ENCODE peak calls at places on chromosomes 2 and 18, in eight cellular contexts. A is fibroblast of lung; U is tibial artery; K is body of pancreas; J is naive thymus-derived CD4-positive, alpha-beta T cell; N is spleen; W is HL-60; Q is vagina. O is an unnamed sample.

GRCh38 chr18:61034581-61034980 is 298.6 kb upstream of the CDH20 start:
- DNase-seq in A (no peak), U (no peak), K (no peak), J (no peak), N (no peak), W (no peak), Q (no peak), O (no peak)

GRCh38 chr2:104476563-104476988 is 377.3 kb upstream of the POU3F3 start:
- DNase-seq in A (no peak), U (no peak), K (no peak), J (no peak), N (no peak), W (no peak), Q (no peak), O (no peak)

GRCh38 chr2:181683518-181684453 is 3.5 kb upstream of the NEUROD1 start:
- DNase-seq in A (no peak), U (no peak), K (peak; percentile 22), J (no peak), N (no peak), W (no peak), Q (no peak), O (no peak)

GRCh38 chr2:110865188-110865587 is 132.8 kb downstream of the ACOXL start:
- DNase-seq in A (peak; percentile 55), U (no peak), K (no peak), J (no peak), N (no peak), W (no peak), Q (no peak), O (no peak)

GRCh38 chr2:120346034-120346666 is at the start of gene INHBB:
- DNase-seq in A (no peak), U (no peak), K (peak; percentile 31), J (no peak), N (peak; percentile 84), W (no peak), Q (no peak), O (peak; percentile 47)

GRCh38 chr2:156653670-156654069 is 217.5 kb downstream of the GPD2 start:
- DNase-seq in A (peak; percentile 8), U (no peak), K (no peak), J (no peak), N (no peak), W (no peak), Q (no peak), O (no peak)

GRCh38 chr2:176772816-176773215 is 439.8 kb upstream of the HNRNPA3 start:
- DNase-seq in A (no peak), U (no peak), K (no peak), J (no peak), N (no peak), W (no peak), Q (no peak), O (no peak)

GRCh38 chr2:26212011-26212410 is 32.4 kb downstream of the HADHA start:
- DNase-seq in A (no peak), U (no peak), K (no peak), J (no peak), N (no peak), W (no peak), Q (no peak), O (no peak)

GRCh38 chr2:28507806-28508764 is 12.2 kb downstream of the PLB1 start:
- DNase-seq in A (no peak), U (no peak), K (peak; percentile 54), J (no peak), N (no peak), W (no peak), Q (no peak), O (peak; percentile 83)

GRCh38 chr2:239865059-239865639 is 160.0 kb downstream of the NDUFA10 start:
- DNase-seq in A (no peak), U (no peak), K (no peak), J (no peak), N (no peak), W (no peak), Q (no peak), O (no peak)

GRCh38 chr2:232410238-232410900 is 3.7 kb downstream of the ALPG start:
- DNase-seq in A (no peak), U (no peak), K (no peak), J (no peak), N (no peak), W (no peak), Q (no peak), O (no peak)

GRCh38 chr2:207970138-207970824 is 55.0 kb downstream of the PLEKHM3 start:
- DNase-seq in A (no peak), U (no peak), K (no peak), J (no peak), N (no peak), W (no peak), Q (no peak), O (no peak)

DNA sequence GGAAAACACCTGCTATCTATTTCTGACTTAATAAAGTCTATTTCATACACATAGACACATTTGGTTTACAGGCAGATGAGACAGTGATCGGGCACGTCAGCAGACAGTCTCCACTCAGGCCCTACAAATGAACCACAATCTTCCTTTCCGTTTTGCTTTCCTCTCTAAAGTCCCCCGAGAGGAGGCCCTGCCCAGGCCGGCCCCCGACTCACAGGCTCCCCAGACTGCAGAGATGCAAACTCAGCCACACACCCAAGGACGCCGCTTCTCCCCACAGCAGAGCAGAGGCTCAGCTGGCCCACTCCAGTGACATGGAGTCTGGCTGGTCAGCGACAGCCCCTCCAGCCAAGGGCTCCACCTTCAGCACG is 9.3 kb upstream of the MTERF4 start:
- DNase-seq in A (no peak), U (no peak), K (no peak), J (no peak), N (no peak), W (no peak), Q (no peak), O (no peak)
- H3K4me3 ChIP-seq in A (no peak overlapping the region), U (no peak overlapping the region), K (no peak overlapping the region), J (peak overlapping the region; percentile 56), N (peak overlapping the region; percentile 2), W (no peak overlapping the region), Q (no peak overlapping the region), O (no peak overlapping the region)

DNA sequence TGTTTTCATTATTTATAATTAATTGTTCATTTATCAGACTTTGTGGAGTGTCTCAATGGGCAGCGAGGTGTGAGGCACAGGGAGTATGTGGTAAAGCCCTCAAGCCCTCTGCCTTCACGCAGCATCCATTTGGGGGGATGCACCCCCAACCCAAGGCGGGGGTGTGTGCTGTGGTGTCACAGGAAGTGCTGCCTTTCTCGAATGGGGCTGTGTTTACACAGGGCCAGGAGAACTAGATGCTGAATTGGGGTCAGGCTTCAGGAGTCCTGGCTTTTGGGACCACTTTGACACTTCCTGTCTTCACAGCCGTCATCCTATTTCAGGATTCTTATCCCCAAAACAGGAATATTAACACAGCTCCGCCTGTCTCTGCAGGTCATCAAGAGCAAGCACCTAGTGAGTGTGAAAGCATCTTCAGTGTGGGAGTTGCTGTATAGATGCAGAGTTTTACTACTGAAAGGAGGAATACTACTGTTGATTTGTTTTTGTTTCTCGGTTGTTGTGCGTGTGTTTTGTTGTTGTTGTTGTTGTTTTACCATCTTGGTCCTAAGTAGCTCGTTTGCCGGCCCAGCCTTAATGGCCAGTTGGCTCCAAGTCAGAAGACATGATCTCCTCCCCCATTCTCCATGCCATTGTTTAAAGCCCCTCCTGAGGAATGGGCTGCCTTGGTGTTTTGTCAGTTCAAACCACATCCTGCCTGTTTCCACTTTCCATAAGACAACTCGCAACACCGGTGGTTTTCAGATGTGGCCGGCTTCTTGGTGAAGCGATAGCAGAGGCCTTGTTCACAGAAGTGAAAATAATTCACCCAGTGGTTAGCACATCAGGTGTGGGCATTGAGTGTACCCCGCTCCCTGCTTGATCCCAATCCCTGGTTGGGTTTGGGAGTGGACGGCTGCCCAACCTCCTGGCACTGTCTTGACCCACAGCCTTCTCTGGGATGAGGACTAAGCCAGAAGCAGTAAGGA is 221.3 kb downstream of the BCL2 start:
- DNase-seq in A (no peak), U (no peak), K (no peak), J (peak; percentile 69), N (no peak), W (peak; percentile 94), Q (peak; percentile 72), O (no peak)
- H3K4me3 ChIP-seq in A (no peak overlapping the region), U (no peak overlapping the region), K (no peak overlapping the region), J (peak overlapping the region; percentile 11), N (no peak overlapping the region), W (no peak overlapping the region), Q (no peak overlapping the region), O (no peak overlapping the region)

DNA sequence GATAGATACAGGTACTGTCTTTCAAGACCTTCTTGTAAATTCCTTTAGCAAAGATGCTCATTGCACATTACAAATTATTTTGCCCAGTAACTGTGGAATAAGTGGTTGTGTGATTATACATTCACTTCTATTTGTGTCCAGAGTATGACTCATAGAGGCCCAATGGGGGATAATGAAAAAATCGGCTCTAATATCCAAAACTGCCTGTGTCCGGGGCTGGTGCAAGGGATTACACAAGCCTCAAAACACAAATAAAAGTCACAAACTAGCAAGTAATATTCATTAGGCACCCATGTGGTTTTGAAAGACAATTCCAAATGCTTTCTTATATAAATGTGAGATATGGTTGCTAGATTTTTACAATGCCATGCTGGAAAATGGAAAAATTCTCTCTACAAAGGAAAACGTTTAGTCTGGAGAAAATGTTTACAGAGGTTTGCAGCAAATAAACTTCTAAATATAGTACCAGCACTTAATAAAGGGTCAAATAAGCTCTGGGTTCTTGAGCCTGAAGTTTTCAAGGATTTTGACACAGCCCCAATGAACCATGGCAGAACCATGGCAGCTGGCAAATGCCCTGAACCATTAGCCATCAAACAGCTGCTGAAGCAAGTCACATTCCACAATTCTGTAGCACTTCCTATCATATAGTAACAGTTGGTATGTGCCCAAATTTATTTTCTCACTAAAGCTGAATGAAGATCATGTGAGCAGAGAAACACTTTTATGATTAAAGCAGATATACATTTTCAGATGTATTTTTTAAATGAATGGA is 40.5 kb downstream of the IRS1 start:
- DNase-seq in A (peak; percentile 94), U (peak; percentile 55), K (no peak), J (no peak), N (no peak), W (no peak), Q (no peak), O (peak; percentile 47)
- H3K4me3 ChIP-seq in A (peak overlapping the region; percentile 22), U (no peak overlapping the region), K (no peak overlapping the region), J (no peak overlapping the region), N (no peak overlapping the region), W (no peak overlapping the region), Q (no peak overlapping the region), O (no peak overlapping the region)

GRCh38 chr2:127014224-127014623 is 92.7 kb downstream of the BIN1 start:
- DNase-seq in A (no peak), U (no peak), K (no peak), J (no peak), N (no peak), W (no peak), Q (peak; percentile 87), O (no peak)

GRCh38 chr2:127011796-127012195 is 95.2 kb downstream of the BIN1 start:
- DNase-seq in A (no peak), U (no peak), K (no peak), J (no peak), N (no peak), W (no peak), Q (peak; percentile 80), O (no peak)

GRCh38 chr2:127011136-127011740 is 95.7 kb downstream of the BIN1 start:
- DNase-seq in A (no peak), U (no peak), K (no peak), J (no peak), N (no peak), W (no peak), Q (peak; percentile 82), O (no peak)

GRCh38 chr2:127012868-127013267 is 94.1 kb downstream of the BIN1 start:
- DNase-seq in A (peak; percentile 31), U (no peak), K (no peak), J (no peak), N (no peak), W (no peak), Q (peak; percentile 81), O (no peak)

DNA sequence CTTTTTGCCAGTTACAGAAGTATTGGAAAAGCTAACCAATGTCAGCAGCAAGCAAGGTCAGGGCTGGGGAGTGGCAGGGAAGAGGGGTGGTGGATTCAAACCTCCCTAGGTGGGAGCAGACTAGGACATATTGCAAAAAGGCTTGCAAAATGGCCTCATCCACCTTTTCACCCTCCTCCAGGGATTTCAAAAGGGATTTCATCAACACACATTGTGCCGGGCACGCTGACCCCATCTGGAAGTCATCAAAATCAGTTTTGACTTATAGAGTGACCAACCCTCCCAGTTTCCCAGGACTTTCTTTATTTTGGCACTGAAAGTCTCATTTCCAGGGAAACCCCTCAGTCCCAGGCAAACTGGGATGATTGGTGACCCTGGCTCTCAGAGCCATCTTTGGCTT is 94.7 kb downstream of the BIN1 start:
- DNase-seq in A (peak; percentile 88), U (no peak), K (no peak), J (no peak), N (no peak), W (no peak), Q (peak; percentile 88), O (no peak)
- H3K4me3 ChIP-seq in A (no peak overlapping the region), U (no peak overlapping the region), K (no peak overlapping the region), J (no peak overlapping the region), N (no peak overlapping the region), W (no peak overlapping the region), Q (no peak overlapping the region), O (no peak overlapping the region)